ENCODE peak calls at places on chromosomes 13 and 19, in seven cellular contexts. One of them, this sample, is unnamed. For H3K36me3, the result is how much of the 10 kb centered on the place peaks cover.

GRCh38 chr13:24459234-24459633 is 53.3 kb downstream of the PARP4 start:
- DNase-seq in colonic mucosa: no peak
- DNase-seq in HepG2: no peak
- DNase-seq in neural progenitor cell: no peak
- DNase-seq in mammary epithelial cell: no peak
- DNase-seq in IMR-90: peak
- DNase-seq in astrocyte: peak
- DNase-seq in this sample: no peak

GRCh38 chr13:67023088-67023893 is 206.8 kb downstream of the PCDH9 start:
- DNase-seq in astrocyte: peak
- DNase-seq in mammary epithelial cell: peak
- DNase-seq in HepG2: no peak
- DNase-seq in IMR-90: peak
- DNase-seq in colonic mucosa: no peak
- DNase-seq in neural progenitor cell: peak
- DNase-seq in this sample: no peak

GRCh38 chr19:10403137-10404021 is at the start of gene CDC37:
- DNase-seq in colonic mucosa: peak
- DNase-seq in mammary epithelial cell: peak
- DNase-seq in astrocyte: peak
- DNase-seq in IMR-90: peak
- DNase-seq in HepG2: peak
- DNase-seq in neural progenitor cell: peak
- DNase-seq in this sample: peak

GRCh38 chr19:45442927-45443461 is 19.3 kb upstream of the ERCC1 start:
- DNase-seq in IMR-90: peak
- DNase-seq in mammary epithelial cell: no peak
- DNase-seq in HepG2: no peak
- DNase-seq in colonic mucosa: peak
- DNase-seq in neural progenitor cell: peak
- DNase-seq in astrocyte: peak
- DNase-seq in this sample: no peak

GRCh38 chr19:41993612-41994483 is at the start of gene ATP1A3:
- DNase-seq in astrocyte: peak
- DNase-seq in mammary epithelial cell: peak
- DNase-seq in IMR-90: peak
- DNase-seq in neural progenitor cell: peak
- DNase-seq in colonic mucosa: peak
- DNase-seq in HepG2: no peak
- DNase-seq in this sample: no peak

GRCh38 chr19:45884682-45885555 is 1.0 kb downstream of the IRF2BP1 start:
- DNase-seq in HepG2: no peak
- DNase-seq in mammary epithelial cell: peak
- DNase-seq in neural progenitor cell: peak
- DNase-seq in colonic mucosa: no peak
- DNase-seq in IMR-90: no peak
- DNase-seq in astrocyte: no peak
- DNase-seq in this sample: peak

GRCh38 chr13:108077284-108077683 is 138.1 kb downstream of the LIG4 start:
- DNase-seq in HepG2: no peak
- DNase-seq in astrocyte: no peak
- DNase-seq in colonic mucosa: no peak
- DNase-seq in mammary epithelial cell: no peak
- DNase-seq in neural progenitor cell: no peak
- DNase-seq in IMR-90: no peak
- DNase-seq in this sample: no peak

GRCh38 chr19:52176574-52176973 is 5.2 kb upstream of the ZNF836 start:
- DNase-seq in colonic mucosa: no peak
- DNase-seq in IMR-90: no peak
- DNase-seq in HepG2: no peak
- DNase-seq in neural progenitor cell: peak
- DNase-seq in mammary epithelial cell: no peak
- DNase-seq in astrocyte: no peak
- DNase-seq in this sample: no peak

GRCh38 chr13:46321494-46322225 is 65.4 kb downstream of the RUBCNL start:
- DNase-seq in IMR-90: peak
- DNase-seq in astrocyte: peak
- DNase-seq in neural progenitor cell: peak
- DNase-seq in mammary epithelial cell: peak
- DNase-seq in HepG2: peak
- DNase-seq in colonic mucosa: peak
- DNase-seq in this sample: no peak

GRCh38 chr13:30713133-30713532 is 22.2 kb upstream of the ALOX5AP start:
- DNase-seq in mammary epithelial cell: no peak
- DNase-seq in HepG2: no peak
- DNase-seq in neural progenitor cell: no peak
- DNase-seq in colonic mucosa: no peak
- DNase-seq in astrocyte: no peak
- DNase-seq in IMR-90: no peak
- DNase-seq in this sample: no peak

GRCh38 chr13:45953082-45953481 is 99.5 kb downstream of the ZC3H13 start:
- DNase-seq in neural progenitor cell: no peak
- DNase-seq in colonic mucosa: no peak
- DNase-seq in IMR-90: no peak
- DNase-seq in mammary epithelial cell: no peak
- DNase-seq in astrocyte: no peak
- DNase-seq in HepG2: no peak
- DNase-seq in this sample: no peak

GRCh38 chr13:62122434-62122833 is 706.8 kb upstream of the PCDH20 start:
- DNase-seq in colonic mucosa: no peak
- DNase-seq in IMR-90: no peak
- DNase-seq in astrocyte: no peak
- DNase-seq in mammary epithelial cell: no peak
- DNase-seq in HepG2: no peak
- DNase-seq in neural progenitor cell: no peak
- DNase-seq in this sample: no peak

GRCh38 chr19:54190942-54191670 is at the start of gene TSEN34:
- DNase-seq in neural progenitor cell: peak
- DNase-seq in mammary epithelial cell: peak
- DNase-seq in IMR-90: peak
- DNase-seq in astrocyte: peak
- DNase-seq in colonic mucosa: peak
- DNase-seq in HepG2: peak
- DNase-seq in this sample: no peak

GRCh38 chr19:294819-295686 is 3.9 kb upstream of the PLPP2 start:
- DNase-seq in colonic mucosa: peak
- DNase-seq in astrocyte: no peak
- DNase-seq in mammary epithelial cell: no peak
- DNase-seq in HepG2: no peak
- DNase-seq in IMR-90: peak
- DNase-seq in neural progenitor cell: peak
- DNase-seq in this sample: no peak

GRCh38 chr13:74575729-74576125 is 441.5 kb upstream of the KLF12 start:
- DNase-seq in neural progenitor cell: peak
- DNase-seq in IMR-90: peak
- DNase-seq in mammary epithelial cell: peak
- DNase-seq in HepG2: no peak
- DNase-seq in astrocyte: peak
- DNase-seq in colonic mucosa: peak
- DNase-seq in this sample: peak

GRCh38 chr19:1284979-1285736 is 515 bp upstream of the EFNA2 start:
- DNase-seq in HepG2: no peak
- DNase-seq in colonic mucosa: peak
- DNase-seq in IMR-90: no peak
- DNase-seq in astrocyte: no peak
- DNase-seq in neural progenitor cell: peak
- DNase-seq in mammary epithelial cell: no peak
- DNase-seq in this sample: peak

GRCh38 chr19:39550197-39550596 is 10.2 kb upstream of the EID2 start:
- DNase-seq in astrocyte: no peak
- DNase-seq in neural progenitor cell: no peak
- DNase-seq in colonic mucosa: no peak
- DNase-seq in HepG2: no peak
- DNase-seq in IMR-90: no peak
- DNase-seq in mammary epithelial cell: no peak
- DNase-seq in this sample: no peak

DNA sequence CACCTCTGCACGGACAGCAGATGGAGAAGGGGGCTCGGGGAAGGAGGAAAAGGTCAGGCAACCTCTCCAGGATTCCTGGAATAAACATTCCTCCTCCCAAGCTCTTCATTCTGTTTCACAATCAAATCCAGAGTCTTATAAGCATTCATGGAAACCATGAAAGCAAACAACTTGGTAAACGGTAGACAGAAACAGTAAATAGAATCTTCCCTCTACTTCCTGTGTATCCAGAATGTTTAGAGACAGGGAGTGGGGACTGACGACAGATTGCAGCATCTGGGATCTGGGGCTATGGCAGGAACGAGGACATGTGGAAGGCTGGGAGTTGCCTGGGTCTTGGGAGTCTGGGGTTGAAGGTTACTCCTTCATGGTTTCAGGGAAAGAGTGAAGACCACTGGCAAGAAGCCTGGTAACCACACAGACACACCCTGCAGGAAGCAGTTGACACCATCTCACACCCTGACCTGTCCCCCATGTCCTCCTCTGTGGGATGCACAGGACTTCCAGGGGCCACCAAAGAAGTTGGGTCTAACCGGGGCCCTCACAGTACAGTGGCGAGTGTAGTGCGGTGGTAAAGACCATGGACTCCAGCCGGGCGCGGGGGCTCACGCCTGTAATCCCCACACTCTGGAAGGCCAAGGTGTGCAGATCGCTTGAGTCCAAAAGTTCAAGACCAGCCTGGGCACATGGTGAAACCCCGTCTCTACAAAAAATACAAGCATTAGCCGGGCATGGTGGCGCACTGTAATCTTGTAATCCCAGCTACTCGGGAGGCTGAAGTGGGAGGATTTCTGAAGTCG is 10.7 kb upstream of the FFAR2 start:
- DNase-seq in HepG2: no peak
- DNase-seq in astrocyte: no peak
- DNase-seq in mammary epithelial cell: no peak
- DNase-seq in colonic mucosa: peak
- DNase-seq in IMR-90: no peak
- DNase-seq in neural progenitor cell: no peak
- DNase-seq in this sample: no peak
- H3K9ac ChIP-seq in HepG2: no peak
- H3K9ac ChIP-seq in astrocyte: no peak
- H3K9ac ChIP-seq in mammary epithelial cell: no peak
- H3K9ac ChIP-seq in colonic mucosa: peak
- H3K9ac ChIP-seq in IMR-90: no peak
- H3K9ac ChIP-seq in neural progenitor cell: no peak
- H3K9ac ChIP-seq in this sample: no peak

GRCh38 chr19:29785955-29786589 is 25.7 kb upstream of the CCNE1 start:
- DNase-seq in IMR-90: no peak
- DNase-seq in mammary epithelial cell: no peak
- DNase-seq in astrocyte: no peak
- DNase-seq in neural progenitor cell: no peak
- DNase-seq in colonic mucosa: no peak
- DNase-seq in HepG2: no peak
- DNase-seq in this sample: no peak
- TF ChIP-seq CTCF in IMR-90: peak
- TF ChIP-seq CTCF in mammary epithelial cell: peak
- TF ChIP-seq CTCF in astrocyte: no peak
- TF ChIP-seq CTCF in neural progenitor cell: peak
- TF ChIP-seq CTCF in colonic mucosa: no peak
- TF ChIP-seq CTCF in HepG2: peak
- TF ChIP-seq CTCF in this sample: no peak

GRCh38 chr19:40805258-40805868 is 6.4 kb downstream of the EGLN2 start:
- DNase-seq in HepG2: no peak
- DNase-seq in colonic mucosa: peak
- DNase-seq in mammary epithelial cell: no peak
- DNase-seq in IMR-90: no peak
- DNase-seq in astrocyte: no peak
- DNase-seq in neural progenitor cell: no peak
- DNase-seq in this sample: no peak
- H3K36me3 ChIP-seq in HepG2: under half
- H3K36me3 ChIP-seq in colonic mucosa: under half
- H3K36me3 ChIP-seq in mammary epithelial cell: under half
- H3K36me3 ChIP-seq in IMR-90: half or more
- H3K36me3 ChIP-seq in astrocyte: under half
- H3K36me3 ChIP-seq in neural progenitor cell: under half
- H3K36me3 ChIP-seq in this sample: under half

GRCh38 chr19:5288347-5288739 is 52.3 kb downstream of the PTPRS start:
- DNase-seq in mammary epithelial cell: no peak
- DNase-seq in colonic mucosa: no peak
- DNase-seq in neural progenitor cell: no peak
- DNase-seq in astrocyte: no peak
- DNase-seq in HepG2: no peak
- DNase-seq in IMR-90: no peak
- DNase-seq in this sample: no peak
- H3K9ac ChIP-seq in mammary epithelial cell: no peak
- H3K9ac ChIP-seq in colonic mucosa: no peak
- H3K9ac ChIP-seq in neural progenitor cell: no peak
- H3K9ac ChIP-seq in astrocyte: no peak
- H3K9ac ChIP-seq in HepG2: no peak
- H3K9ac ChIP-seq in IMR-90: no peak
- H3K9ac ChIP-seq in this sample: no peak

GRCh38 chr19:19320362-19321142 is at the start of the genes MAU2 and SUGP1:
- DNase-seq in IMR-90: peak
- DNase-seq in neural progenitor cell: peak
- DNase-seq in HepG2: peak
- DNase-seq in astrocyte: peak
- DNase-seq in colonic mucosa: peak
- DNase-seq in mammary epithelial cell: peak
- DNase-seq in this sample: peak
- TF ChIP-seq CTCF in IMR-90: peak
- TF ChIP-seq CTCF in neural progenitor cell: peak
- TF ChIP-seq CTCF in HepG2: peak
- TF ChIP-seq CTCF in astrocyte: no peak
- TF ChIP-seq CTCF in colonic mucosa: no peak
- TF ChIP-seq CTCF in mammary epithelial cell: peak
- TF ChIP-seq CTCF in this sample: peak